ENCODE peak calls at places on chromosomes 4 and X, in four cellular contexts. E is endothelial cell of umbilical vein, H is upper lobe of right lung, Q is fibroblast of mammary gland. Y is an unnamed sample.
A peak's percentile ranks its signal among the peaks of the same experiment; 100 is the strongest.

GRCh38 chr4:110510955-110511544 is 35.1 kb downstream of the ENPEP start:
- DNase-seq in E (peak; percentile 57), H (no peak), Q (peak; percentile 75), Y (no peak)

GRCh38 chrX:102765794-102766193 is 45.3 kb downstream of the GPRASP3 start:
- DNase-seq in E (peak; percentile 60), H (no peak), Q (peak; percentile 90), Y (no peak)

GRCh38 chr4:189304179-189304578 is 636.5 kb upstream of the FRG1 start:
- DNase-seq in E (no peak), H (no peak), Q (no peak), Y (no peak)

GRCh38 chr4:90328558-90328957 is 201.4 kb downstream of the CCSER1 start:
- DNase-seq in E (peak; percentile 18), H (peak; percentile 64), Q (peak; percentile 24), Y (peak; percentile 4)

GRCh38 chr4:150082241-150082640 is 4.0 kb downstream of the DCLK2 start:
- DNase-seq in E (no peak), H (no peak), Q (no peak), Y (no peak)

GRCh38 chr4:74671074-74671698 is 123.1 kb downstream of the BTC start:
- DNase-seq in E (peak; percentile 94), H (no peak), Q (peak; percentile 86), Y (peak; percentile 73)

GRCh38 chrX:30887721-30888120 is 1.3 kb downstream of the TAB3 start:
- DNase-seq in E (no peak), H (no peak), Q (no peak), Y (no peak)

GRCh38 chr4:156568479-156568878 is 403.1 kb downstream of the PDGFC start:
- DNase-seq in E (no peak), H (no peak), Q (no peak), Y (no peak)

GRCh38 chrX:142998447-142999208 is 27.1 kb upstream of the SPANXN4 start:
- DNase-seq in E (no peak), H (no peak), Q (peak; percentile 1), Y (no peak)

GRCh38 chrX:40030205-40030604 is 67.6 kb downstream of the BCOR start:
- DNase-seq in E (no peak), H (no peak), Q (no peak), Y (no peak)

GRCh38 chr4:187547281-187547680 is 448.3 kb upstream of the ZFP42 start:
- DNase-seq in E (no peak), H (no peak), Q (no peak), Y (peak; percentile 30)

GRCh38 chrX:96683997-96684338 is 674 bp upstream of the DIAPH2 start:
- DNase-seq in E (no peak), H (no peak), Q (peak; percentile 31), Y (no peak)

GRCh38 chr4:78325244-78326187 is 226.1 kb upstream of the ANXA3 start:
- DNase-seq in E (no peak), H (no peak), Q (no peak), Y (no peak)

GRCh38 chrX:17654116-17654515 is 83.2 kb upstream of the SCML1 start:
- DNase-seq in E (no peak), H (no peak), Q (no peak), Y (no peak)

GRCh38 chrX:106415276-106415895 is 196.4 kb upstream of the RADX start:
- DNase-seq in E (peak; percentile 1), H (no peak), Q (peak; percentile 28), Y (peak; percentile 22)

GRCh38 chr4:55367084-55367722 is 21.2 kb downstream of the SRD5A3 start:
- DNase-seq in E (no peak), H (no peak), Q (no peak), Y (no peak)

GRCh38 chr4:185104733-185105132 is 38.3 kb upstream of the SLC25A4 start:
- DNase-seq in E (no peak), H (no peak), Q (no peak), Y (no peak)

DNA sequence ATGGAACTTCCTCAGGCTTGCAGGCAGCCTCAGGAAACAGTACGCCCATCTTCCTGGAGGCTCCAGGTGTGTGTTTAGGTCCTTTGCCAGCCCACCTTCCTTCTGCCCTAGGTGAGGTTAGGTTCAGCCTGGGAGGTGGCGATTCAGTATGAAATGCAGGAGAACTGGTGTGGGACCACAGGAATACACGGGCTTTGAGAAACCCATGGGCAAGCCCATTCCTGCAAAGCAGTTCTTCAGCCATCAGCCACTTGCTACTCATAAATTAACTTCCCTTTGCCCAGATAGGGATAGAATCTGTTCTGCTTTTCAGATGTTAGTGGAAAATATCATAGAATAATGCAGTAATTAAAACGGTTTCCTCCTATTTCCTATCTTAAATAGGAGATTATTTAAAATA is 32.2 kb downstream of the TBC1D14 start:
- DNase-seq in E (no peak), H (no peak), Q (no peak), Y (no peak)
- TF ChIP-seq CTCF in E (no peak), H (no peak), Q (no peak), Y (no peak)

DNA sequence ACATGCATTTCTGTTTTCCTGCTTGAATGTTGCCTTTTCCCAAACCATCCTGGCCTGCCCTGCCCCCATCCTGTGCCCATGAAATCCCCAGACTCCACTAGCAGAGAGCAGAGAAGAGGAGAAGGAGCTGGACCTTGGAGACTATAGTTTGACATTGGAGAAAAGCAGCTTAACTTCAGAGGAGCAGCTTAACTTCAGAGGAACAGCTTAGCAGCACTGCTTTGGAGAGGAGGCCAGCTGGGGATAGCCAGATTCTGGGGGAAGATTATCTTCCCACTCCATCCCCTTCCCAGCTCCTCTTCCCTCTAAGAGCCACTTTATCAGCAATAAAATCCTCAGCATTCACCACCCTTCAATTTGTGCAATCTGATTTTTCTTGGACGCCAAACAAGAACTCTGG is 443.0 kb downstream of the PCDH10 start:
- DNase-seq in E (no peak), H (no peak), Q (no peak), Y (no peak)
- TF ChIP-seq CTCF in E (no peak), H (no peak), Q (no peak), Y (no peak)

DNA sequence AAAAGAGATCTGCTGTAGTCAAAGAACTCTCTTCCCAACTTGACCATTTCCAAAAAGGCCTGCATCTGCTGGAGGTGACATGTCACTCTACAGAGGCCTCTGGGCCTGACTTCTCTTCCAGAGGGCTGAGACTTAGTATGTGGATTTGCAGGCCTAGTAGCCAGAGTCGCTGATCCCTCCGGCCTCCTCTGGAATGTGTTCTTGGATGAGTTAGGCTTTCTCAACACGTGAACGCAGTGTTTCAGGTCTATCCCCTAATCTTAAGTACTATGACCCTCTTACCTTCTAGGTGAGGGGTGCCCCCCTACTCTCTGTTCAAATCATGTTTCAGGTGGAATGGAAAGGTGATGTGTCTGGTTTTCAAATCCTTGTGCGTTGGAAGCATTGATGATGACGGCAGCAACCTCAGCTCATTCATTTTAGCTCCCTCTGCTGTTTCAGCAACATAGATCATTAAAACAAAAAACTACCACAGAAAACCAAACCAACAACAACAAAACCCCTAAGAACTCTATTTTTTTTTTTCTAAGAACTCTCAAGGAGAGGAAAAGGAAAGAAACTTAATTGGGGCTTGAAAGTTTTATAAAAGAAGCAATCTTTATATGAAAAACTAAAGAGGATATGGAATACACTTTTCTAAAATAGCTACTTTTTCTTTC is 56.4 kb downstream of the RWDD4 start:
- DNase-seq in E (peak; percentile 8), H (no peak), Q (peak; percentile 49), Y (no peak)
- TF ChIP-seq CTCF in E (no peak), H (peak; percentile 36), Q (peak; percentile 43), Y (no peak)

GRCh38 chrX:10186355-10186754 is 29.6 kb downstream of the CLCN4 start:
- DNase-seq in E (no peak), H (no peak), Q (no peak), Y (no peak)
- TF ChIP-seq CTCF in E (no peak), H (no peak), Q (no peak), Y (no peak)

DNA sequence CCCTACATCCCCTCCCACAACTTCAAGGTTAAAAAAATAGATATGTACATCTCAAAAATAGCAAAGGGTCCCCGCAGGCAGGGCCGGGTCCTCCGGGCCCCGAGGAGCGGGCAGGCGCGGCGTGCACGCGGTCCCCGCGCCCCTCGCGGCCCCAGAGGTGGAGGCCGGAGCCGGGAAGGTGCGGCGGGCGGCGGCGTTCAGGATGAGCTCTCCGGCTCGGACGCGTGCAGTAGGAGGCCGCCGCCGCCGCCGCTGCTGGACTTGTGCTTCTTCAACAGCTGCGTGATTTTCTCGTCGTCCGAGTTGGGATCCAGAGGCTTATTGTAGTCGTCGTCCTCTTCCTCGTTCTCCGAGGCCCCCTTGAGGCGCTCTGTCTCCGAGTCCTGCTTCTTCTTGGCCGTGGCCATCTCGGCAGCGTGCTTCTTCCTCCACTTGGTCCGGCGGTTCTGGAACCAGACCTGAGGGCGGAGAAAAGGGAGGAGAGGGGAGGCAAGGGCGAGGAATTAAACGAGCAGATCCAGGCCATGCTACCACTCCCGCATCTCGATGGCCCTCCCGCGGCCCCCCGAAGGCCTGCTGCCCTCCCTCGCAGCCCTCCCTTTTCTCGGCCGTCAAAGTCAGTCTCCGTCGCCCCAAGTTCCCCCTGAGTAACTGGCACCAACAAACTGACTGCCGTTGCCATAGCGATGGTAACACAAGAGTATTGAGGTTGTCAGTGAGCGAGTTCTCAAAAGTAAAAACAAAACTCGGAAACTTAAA is 5.8 kb downstream of the NKX6-1 start:
- DNase-seq in E (no peak), H (no peak), Q (peak; percentile 12), Y (no peak)
- TF ChIP-seq CTCF in E (peak; percentile 33), H (no peak), Q (no peak), Y (no peak)

GRCh38 chr4:40846556-40846955 is 96.8 kb downstream of the NSUN7 start:
- DNase-seq in E (no peak), H (no peak), Q (no peak), Y (no peak)
- TF ChIP-seq CTCF in E (no peak), H (no peak), Q (no peak), Y (no peak)